ENCODE peak calls at places on chromosomes 12 and 14, in nine cellular contexts. One of them, this sample, is unnamed.

GRCh38 chr12:44960856-44961255 is 84.7 kb upstream of the NELL2 start:
- DNase-seq in HCT116: peak; percentile 19
- DNase-seq in transverse colon: no peak
- DNase-seq in K562: no peak
- DNase-seq in stomach: no peak
- DNase-seq in breast epithelium: no peak
- DNase-seq in Panc1: no peak
- DNase-seq in upper lobe of left lung: no peak
- DNase-seq in prostate gland: no peak
- DNase-seq in this sample: no peak

GRCh38 chr14:69571449-69571878 is 3.2 kb downstream of the CCDC177 start:
- DNase-seq in HCT116: no peak
- DNase-seq in transverse colon: no peak
- DNase-seq in K562: no peak
- DNase-seq in stomach: no peak
- DNase-seq in breast epithelium: no peak
- DNase-seq in Panc1: no peak
- DNase-seq in upper lobe of left lung: no peak
- DNase-seq in prostate gland: no peak
- DNase-seq in this sample: no peak

GRCh38 chr12:68951652-68952051 is 18.7 kb upstream of the CPM start:
- DNase-seq in HCT116: no peak
- DNase-seq in transverse colon: peak; percentile 37
- DNase-seq in K562: no peak
- DNase-seq in stomach: no peak
- DNase-seq in breast epithelium: no peak
- DNase-seq in Panc1: no peak
- DNase-seq in upper lobe of left lung: peak; percentile 65
- DNase-seq in prostate gland: no peak
- DNase-seq in this sample: peak; percentile 78

GRCh38 chr12:109544955-109545531 is 28.3 kb downstream of the MMAB start:
- DNase-seq in HCT116: no peak
- DNase-seq in transverse colon: no peak
- DNase-seq in K562: no peak
- DNase-seq in stomach: no peak
- DNase-seq in breast epithelium: no peak
- DNase-seq in Panc1: no peak
- DNase-seq in upper lobe of left lung: no peak
- DNase-seq in prostate gland: no peak
- DNase-seq in this sample: no peak

GRCh38 chr14:73888971-73889370 is 2.3 kb downstream of the ZNF410 start:
- DNase-seq in HCT116: no peak
- DNase-seq in transverse colon: no peak
- DNase-seq in K562: no peak
- DNase-seq in stomach: no peak
- DNase-seq in breast epithelium: no peak
- DNase-seq in Panc1: no peak
- DNase-seq in upper lobe of left lung: no peak
- DNase-seq in prostate gland: no peak
- DNase-seq in this sample: no peak

GRCh38 chr12:23564454-23564853 is 385.0 kb downstream of the SOX5 start:
- DNase-seq in HCT116: no peak
- DNase-seq in transverse colon: no peak
- DNase-seq in K562: no peak
- DNase-seq in stomach: no peak
- DNase-seq in breast epithelium: no peak
- DNase-seq in Panc1: no peak
- DNase-seq in upper lobe of left lung: no peak
- DNase-seq in prostate gland: no peak
- DNase-seq in this sample: no peak

GRCh38 chr12:85280984-85281946 is 1.2 kb downstream of the ALX1 start:
- DNase-seq in HCT116: no peak
- DNase-seq in transverse colon: no peak
- DNase-seq in K562: no peak
- DNase-seq in stomach: no peak
- DNase-seq in breast epithelium: no peak
- DNase-seq in Panc1: no peak
- DNase-seq in upper lobe of left lung: no peak
- DNase-seq in prostate gland: no peak
- DNase-seq in this sample: no peak

GRCh38 chr14:37036669-37037341 is 135.6 kb downstream of the SLC25A21 start:
- DNase-seq in HCT116: no peak
- DNase-seq in transverse colon: no peak
- DNase-seq in K562: no peak
- DNase-seq in stomach: no peak
- DNase-seq in breast epithelium: no peak
- DNase-seq in Panc1: no peak
- DNase-seq in upper lobe of left lung: no peak
- DNase-seq in prostate gland: no peak
- DNase-seq in this sample: no peak

GRCh38 chr14:80310950-80311349 is 99.6 kb upstream of the DIO2 start:
- DNase-seq in HCT116: no peak
- DNase-seq in transverse colon: no peak
- DNase-seq in K562: no peak
- DNase-seq in stomach: no peak
- DNase-seq in breast epithelium: no peak
- DNase-seq in Panc1: no peak
- DNase-seq in upper lobe of left lung: no peak
- DNase-seq in prostate gland: no peak
- DNase-seq in this sample: no peak

GRCh38 chr12:69095765-69096477 is 143.4 kb upstream of the CPSF6 start:
- DNase-seq in HCT116: no peak
- DNase-seq in transverse colon: no peak
- DNase-seq in K562: no peak
- DNase-seq in stomach: no peak
- DNase-seq in breast epithelium: no peak
- DNase-seq in Panc1: no peak
- DNase-seq in upper lobe of left lung: no peak
- DNase-seq in prostate gland: no peak
- DNase-seq in this sample: no peak

GRCh38 chr14:35303149-35303548 is 11.0 kb downstream of the PSMA6 start:
- DNase-seq in HCT116: no peak
- DNase-seq in transverse colon: no peak
- DNase-seq in K562: no peak
- DNase-seq in stomach: no peak
- DNase-seq in breast epithelium: no peak
- DNase-seq in Panc1: no peak
- DNase-seq in upper lobe of left lung: no peak
- DNase-seq in prostate gland: no peak
- DNase-seq in this sample: no peak
- H3K27me3 ChIP-seq in HCT116: no peaks in the 10 kb centered on the region
- H3K27me3 ChIP-seq in transverse colon: no peaks in the 10 kb centered on the region
- H3K27me3 ChIP-seq in K562: no peaks in the 10 kb centered on the region
- H3K27me3 ChIP-seq in stomach: no peaks in the 10 kb centered on the region
- H3K27me3 ChIP-seq in breast epithelium: no peaks in the 10 kb centered on the region
- H3K27me3 ChIP-seq in Panc1: no peaks in the 10 kb centered on the region
- H3K27me3 ChIP-seq in upper lobe of left lung: no peaks in the 10 kb centered on the region
- H3K27me3 ChIP-seq in prostate gland: no peaks in the 10 kb centered on the region
- H3K27me3 ChIP-seq in this sample: no peaks in the 10 kb centered on the region

DNA sequence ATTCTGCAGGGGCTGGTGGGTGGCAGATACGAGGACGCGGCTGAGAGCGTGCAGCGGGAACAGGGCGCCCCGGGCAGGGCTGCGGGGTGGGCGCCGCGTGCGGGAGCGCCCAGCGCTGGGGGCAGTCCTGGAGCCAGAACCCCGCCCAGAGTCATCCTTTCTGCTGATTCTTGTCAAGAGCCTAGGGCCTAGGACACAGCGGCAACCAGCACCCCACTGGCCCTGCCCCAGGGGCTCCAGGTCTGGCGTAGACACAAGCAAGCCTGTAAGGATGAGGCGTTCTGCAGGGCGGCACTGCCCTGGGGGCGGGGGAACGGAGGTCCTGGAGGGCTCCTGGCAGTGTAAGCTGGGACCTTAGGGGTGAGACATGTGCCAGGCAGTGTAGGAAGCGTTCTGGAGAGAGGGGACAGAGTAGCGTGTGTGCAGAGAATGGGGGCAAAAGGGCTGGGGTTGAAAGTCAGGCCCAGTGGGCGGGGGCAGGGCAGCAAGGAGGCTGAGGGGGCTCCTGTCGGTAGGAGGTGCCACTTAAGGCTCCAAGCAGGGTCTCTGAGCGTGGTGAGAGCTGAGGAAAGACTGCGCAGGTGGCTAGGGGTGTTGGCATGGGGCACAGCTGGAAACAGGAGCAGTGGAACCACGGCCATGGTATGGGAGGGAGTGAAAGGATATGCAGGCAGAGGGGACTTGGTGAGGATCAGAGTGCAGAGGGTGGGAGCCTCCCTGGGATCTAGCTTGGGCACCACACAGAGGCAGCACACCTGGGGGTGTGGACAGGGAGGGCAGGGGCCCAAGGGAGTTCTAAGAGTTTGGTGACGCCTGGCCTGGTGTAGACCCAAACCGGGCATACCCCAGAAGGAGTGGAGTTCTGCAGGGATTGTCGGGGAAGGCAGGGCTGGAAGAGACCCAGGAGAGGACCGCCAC is 859 bp upstream of the AHNAK2 start:
- DNase-seq in HCT116: no peak
- DNase-seq in transverse colon: no peak
- DNase-seq in K562: no peak
- DNase-seq in stomach: no peak
- DNase-seq in breast epithelium: no peak
- DNase-seq in Panc1: no peak
- DNase-seq in upper lobe of left lung: no peak
- DNase-seq in prostate gland: no peak
- DNase-seq in this sample: peak; percentile 73
- H3K4me3 ChIP-seq in HCT116: no peak overlapping the region
- H3K4me3 ChIP-seq in transverse colon: peak overlapping the region; percentile 55
- H3K4me3 ChIP-seq in K562: peak overlapping the region; percentile 38
- H3K4me3 ChIP-seq in stomach: peak overlapping the region; percentile 52
- H3K4me3 ChIP-seq in breast epithelium: peak overlapping the region; percentile 58
- H3K4me3 ChIP-seq in Panc1: peak overlapping the region; percentile 44
- H3K4me3 ChIP-seq in upper lobe of left lung: peak overlapping the region; percentile 60
- H3K4me3 ChIP-seq in prostate gland: peak overlapping the region; percentile 45
- H3K4me3 ChIP-seq in this sample: peak overlapping the region; percentile 39

GRCh38 chr14:21255385-21256101 is 13.7 kb downstream of the HNRNPC start:
- DNase-seq in HCT116: no peak
- DNase-seq in transverse colon: no peak
- DNase-seq in K562: no peak
- DNase-seq in stomach: no peak
- DNase-seq in breast epithelium: no peak
- DNase-seq in Panc1: no peak
- DNase-seq in upper lobe of left lung: no peak
- DNase-seq in prostate gland: no peak
- DNase-seq in this sample: no peak

GRCh38 chr14:21248739-21249411 is 20.4 kb downstream of the HNRNPC start:
- DNase-seq in HCT116: no peak
- DNase-seq in transverse colon: no peak
- DNase-seq in K562: no peak
- DNase-seq in stomach: no peak
- DNase-seq in breast epithelium: no peak
- DNase-seq in Panc1: no peak
- DNase-seq in upper lobe of left lung: no peak
- DNase-seq in prostate gland: no peak
- DNase-seq in this sample: no peak

GRCh38 chr14:21252149-21252548 is 17.1 kb downstream of the HNRNPC start:
- DNase-seq in HCT116: no peak
- DNase-seq in transverse colon: no peak
- DNase-seq in K562: no peak
- DNase-seq in stomach: no peak
- DNase-seq in breast epithelium: no peak
- DNase-seq in Panc1: no peak
- DNase-seq in upper lobe of left lung: no peak
- DNase-seq in prostate gland: no peak
- DNase-seq in this sample: no peak

GRCh38 chr14:21248338-21248737 is 20.9 kb downstream of the HNRNPC start:
- DNase-seq in HCT116: no peak
- DNase-seq in transverse colon: no peak
- DNase-seq in K562: no peak
- DNase-seq in stomach: no peak
- DNase-seq in breast epithelium: no peak
- DNase-seq in Panc1: no peak
- DNase-seq in upper lobe of left lung: no peak
- DNase-seq in prostate gland: no peak
- DNase-seq in this sample: no peak

GRCh38 chr14:21251215-21251614 is 18.0 kb downstream of the HNRNPC start:
- DNase-seq in HCT116: no peak
- DNase-seq in transverse colon: no peak
- DNase-seq in K562: no peak
- DNase-seq in stomach: no peak
- DNase-seq in breast epithelium: no peak
- DNase-seq in Panc1: no peak
- DNase-seq in upper lobe of left lung: no peak
- DNase-seq in prostate gland: no peak
- DNase-seq in this sample: no peak
- TF ChIP-seq POLR2AphosphoS5 in HCT116: no peak
- TF ChIP-seq POLR2AphosphoS5 in transverse colon: no peak
- TF ChIP-seq POLR2AphosphoS5 in K562: no peak
- TF ChIP-seq POLR2AphosphoS5 in stomach: no peak
- TF ChIP-seq POLR2AphosphoS5 in breast epithelium: no peak
- TF ChIP-seq POLR2AphosphoS5 in Panc1: no peak
- TF ChIP-seq POLR2AphosphoS5 in upper lobe of left lung: no peak
- TF ChIP-seq POLR2AphosphoS5 in prostate gland: no peak
- TF ChIP-seq POLR2AphosphoS5 in this sample: no peak

GRCh38 chr14:51925980-51926379 is 63.4 kb upstream of the RTRAF start:
- DNase-seq in HCT116: no peak
- DNase-seq in transverse colon: no peak
- DNase-seq in K562: no peak
- DNase-seq in stomach: no peak
- DNase-seq in breast epithelium: no peak
- DNase-seq in Panc1: no peak
- DNase-seq in upper lobe of left lung: no peak
- DNase-seq in prostate gland: no peak
- DNase-seq in this sample: no peak

GRCh38 chr14:51921026-51921425 is 60.6 kb downstream of the GNG2 start:
- DNase-seq in HCT116: no peak
- DNase-seq in transverse colon: no peak
- DNase-seq in K562: no peak
- DNase-seq in stomach: no peak
- DNase-seq in breast epithelium: no peak
- DNase-seq in Panc1: no peak
- DNase-seq in upper lobe of left lung: no peak
- DNase-seq in prostate gland: no peak
- DNase-seq in this sample: no peak

GRCh38 chr14:51926449-51926848 is 62.9 kb upstream of the RTRAF start:
- DNase-seq in HCT116: no peak
- DNase-seq in transverse colon: no peak
- DNase-seq in K562: peak; percentile 11
- DNase-seq in stomach: no peak
- DNase-seq in breast epithelium: no peak
- DNase-seq in Panc1: no peak
- DNase-seq in upper lobe of left lung: no peak
- DNase-seq in prostate gland: no peak
- DNase-seq in this sample: no peak

GRCh38 chr14:51922624-51923023 is 62.2 kb downstream of the GNG2 start:
- DNase-seq in HCT116: no peak
- DNase-seq in transverse colon: no peak
- DNase-seq in K562: no peak
- DNase-seq in stomach: no peak
- DNase-seq in breast epithelium: no peak
- DNase-seq in Panc1: no peak
- DNase-seq in upper lobe of left lung: no peak
- DNase-seq in prostate gland: no peak
- DNase-seq in this sample: no peak

DNA sequence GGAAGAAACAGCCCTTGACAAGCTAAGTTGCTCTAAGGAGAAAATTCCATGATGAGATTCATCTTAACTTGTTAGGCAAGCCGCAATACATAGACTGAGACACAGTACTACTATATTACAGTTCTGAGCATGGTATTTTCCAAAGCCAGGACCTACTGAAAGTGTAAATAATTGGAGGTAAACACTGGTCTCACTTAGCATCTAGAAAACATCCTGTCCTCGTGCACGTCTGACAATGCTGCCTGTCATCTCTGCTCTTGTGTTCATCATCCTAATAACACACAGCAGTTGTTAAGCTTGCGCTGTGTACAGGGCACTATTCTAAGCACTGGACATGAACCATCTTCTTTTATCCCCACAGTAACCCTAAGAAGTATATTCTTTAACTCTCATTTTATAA is 64.2 kb downstream of the GNG2 start:
- DNase-seq in HCT116: no peak
- DNase-seq in transverse colon: no peak
- DNase-seq in K562: no peak
- DNase-seq in stomach: no peak
- DNase-seq in breast epithelium: no peak
- DNase-seq in Panc1: no peak
- DNase-seq in upper lobe of left lung: no peak
- DNase-seq in prostate gland: no peak
- DNase-seq in this sample: no peak
- H3K27me3 ChIP-seq in HCT116: no peaks in the 10 kb centered on the region
- H3K27me3 ChIP-seq in transverse colon: no peaks in the 10 kb centered on the region
- H3K27me3 ChIP-seq in K562: no peaks in the 10 kb centered on the region
- H3K27me3 ChIP-seq in stomach: no peaks in the 10 kb centered on the region
- H3K27me3 ChIP-seq in breast epithelium: no peaks in the 10 kb centered on the region
- H3K27me3 ChIP-seq in Panc1: no peaks in the 10 kb centered on the region
- H3K27me3 ChIP-seq in upper lobe of left lung: no peaks in the 10 kb centered on the region
- H3K27me3 ChIP-seq in prostate gland: no peaks in the 10 kb centered on the region
- H3K27me3 ChIP-seq in this sample: no peaks in the 10 kb centered on the region

This sample was measured in spleen.